ENCODE peak calls at places on chromosome 20, in eight cellular contexts. One of them, this sample, is unnamed.

GRCh38 chr20:36642136-36642535 is 3.9 kb downstream of the SLA2 start:
- DNase-seq in endodermal cell: no peak
- DNase-seq in cardiac muscle cell: no peak
- DNase-seq in IMR-90: no peak
- DNase-seq in CD8-positive, alpha-beta T cell: no peak
- DNase-seq in GM23248: no peak
- DNase-seq in SJSA1: no peak
- DNase-seq in BJ: no peak
- DNase-seq in this sample: no peak

GRCh38 chr20:53763707-53764415 is 170.2 kb upstream of the ZNF217 start:
- DNase-seq in CD8-positive, alpha-beta T cell: no peak
- DNase-seq in GM23248: peak
- DNase-seq in SJSA1: peak
- DNase-seq in IMR-90: peak
- DNase-seq in cardiac muscle cell: peak
- DNase-seq in BJ: no peak
- DNase-seq in endodermal cell: peak
- DNase-seq in this sample: peak

GRCh38 chr20:59269396-59270025 is 30.9 kb upstream of the EDN3 start:
- DNase-seq in CD8-positive, alpha-beta T cell: no peak
- DNase-seq in endodermal cell: no peak
- DNase-seq in cardiac muscle cell: no peak
- DNase-seq in GM23248: no peak
- DNase-seq in SJSA1: no peak
- DNase-seq in BJ: no peak
- DNase-seq in IMR-90: no peak
- DNase-seq in this sample: no peak

GRCh38 chr20:17379651-17380050 is 151.5 kb downstream of the BFSP1 start:
- DNase-seq in endodermal cell: no peak
- DNase-seq in cardiac muscle cell: no peak
- DNase-seq in CD8-positive, alpha-beta T cell: no peak
- DNase-seq in SJSA1: no peak
- DNase-seq in GM23248: no peak
- DNase-seq in IMR-90: no peak
- DNase-seq in BJ: no peak
- DNase-seq in this sample: no peak

GRCh38 chr20:23048283-23049200 is 930 bp downstream of the THBD start:
- DNase-seq in cardiac muscle cell: peak
- DNase-seq in GM23248: peak
- DNase-seq in CD8-positive, alpha-beta T cell: no peak
- DNase-seq in BJ: no peak
- DNase-seq in SJSA1: peak
- DNase-seq in IMR-90: peak
- DNase-seq in endodermal cell: peak
- DNase-seq in this sample: peak

GRCh38 chr20:48791666-48792071 is 36.1 kb downstream of the PREX1 start:
- DNase-seq in endodermal cell: no peak
- DNase-seq in CD8-positive, alpha-beta T cell: no peak
- DNase-seq in IMR-90: peak
- DNase-seq in SJSA1: peak
- DNase-seq in cardiac muscle cell: peak
- DNase-seq in BJ: peak
- DNase-seq in GM23248: peak
- DNase-seq in this sample: peak

GRCh38 chr20:37901667-37902503 is 1.0 kb upstream of the VSTM2L start:
- DNase-seq in cardiac muscle cell: peak
- DNase-seq in SJSA1: peak
- DNase-seq in endodermal cell: peak
- DNase-seq in BJ: no peak
- DNase-seq in CD8-positive, alpha-beta T cell: no peak
- DNase-seq in GM23248: peak
- DNase-seq in IMR-90: peak
- DNase-seq in this sample: peak

GRCh38 chr20:34874094-34874654 is 1.5 kb upstream of the GGT7 start:
- DNase-seq in CD8-positive, alpha-beta T cell: peak
- DNase-seq in endodermal cell: peak
- DNase-seq in cardiac muscle cell: peak
- DNase-seq in IMR-90: peak
- DNase-seq in GM23248: peak
- DNase-seq in SJSA1: peak
- DNase-seq in BJ: peak
- DNase-seq in this sample: peak

GRCh38 chr20:725491-725890 is 42.8 kb downstream of the SLC52A3 start:
- DNase-seq in cardiac muscle cell: no peak
- DNase-seq in SJSA1: no peak
- DNase-seq in BJ: no peak
- DNase-seq in GM23248: no peak
- DNase-seq in CD8-positive, alpha-beta T cell: no peak
- DNase-seq in endodermal cell: no peak
- DNase-seq in IMR-90: no peak
- DNase-seq in this sample: no peak

GRCh38 chr20:54681869-54682268 is 206.5 kb downstream of the DOK5 start:
- DNase-seq in BJ: no peak
- DNase-seq in endodermal cell: no peak
- DNase-seq in cardiac muscle cell: no peak
- DNase-seq in CD8-positive, alpha-beta T cell: no peak
- DNase-seq in GM23248: no peak
- DNase-seq in SJSA1: no peak
- DNase-seq in IMR-90: no peak
- DNase-seq in this sample: no peak

GRCh38 chr20:33061626-33062025 is 7.9 kb downstream of the BPIFB3 start:
- DNase-seq in BJ: no peak
- DNase-seq in SJSA1: no peak
- DNase-seq in CD8-positive, alpha-beta T cell: no peak
- DNase-seq in endodermal cell: no peak
- DNase-seq in IMR-90: no peak
- DNase-seq in cardiac muscle cell: no peak
- DNase-seq in GM23248: no peak
- DNase-seq in this sample: no peak

GRCh38 chr20:31476648-31477220 is 1.6 kb downstream of the REM1 start:
- DNase-seq in endodermal cell: no peak
- DNase-seq in SJSA1: no peak
- DNase-seq in GM23248: no peak
- DNase-seq in CD8-positive, alpha-beta T cell: no peak
- DNase-seq in BJ: no peak
- DNase-seq in cardiac muscle cell: peak
- DNase-seq in IMR-90: no peak
- DNase-seq in this sample: peak

GRCh38 chr20:47389867-47390347 is 33.4 kb upstream of the ZMYND8 start:
- DNase-seq in endodermal cell: no peak
- DNase-seq in cardiac muscle cell: peak
- DNase-seq in BJ: peak
- DNase-seq in SJSA1: peak
- DNase-seq in IMR-90: peak
- DNase-seq in CD8-positive, alpha-beta T cell: no peak
- DNase-seq in GM23248: peak
- DNase-seq in this sample: peak

GRCh38 chr20:64165866-64166600 is 1.8 kb downstream of the MYT1 start:
- DNase-seq in cardiac muscle cell: no peak
- DNase-seq in BJ: no peak
- DNase-seq in SJSA1: no peak
- DNase-seq in endodermal cell: no peak
- DNase-seq in IMR-90: no peak
- DNase-seq in CD8-positive, alpha-beta T cell: no peak
- DNase-seq in GM23248: no peak
- DNase-seq in this sample: no peak
- H3K4me3 ChIP-seq in cardiac muscle cell: no peak
- H3K4me3 ChIP-seq in BJ: no peak
- H3K4me3 ChIP-seq in SJSA1: no peak
- H3K4me3 ChIP-seq in endodermal cell: no peak
- H3K4me3 ChIP-seq in IMR-90: no peak
- H3K4me3 ChIP-seq in CD8-positive, alpha-beta T cell: no peak
- H3K4me3 ChIP-seq in GM23248: no peak
- H3K4me3 ChIP-seq in this sample: no peak

DNA sequence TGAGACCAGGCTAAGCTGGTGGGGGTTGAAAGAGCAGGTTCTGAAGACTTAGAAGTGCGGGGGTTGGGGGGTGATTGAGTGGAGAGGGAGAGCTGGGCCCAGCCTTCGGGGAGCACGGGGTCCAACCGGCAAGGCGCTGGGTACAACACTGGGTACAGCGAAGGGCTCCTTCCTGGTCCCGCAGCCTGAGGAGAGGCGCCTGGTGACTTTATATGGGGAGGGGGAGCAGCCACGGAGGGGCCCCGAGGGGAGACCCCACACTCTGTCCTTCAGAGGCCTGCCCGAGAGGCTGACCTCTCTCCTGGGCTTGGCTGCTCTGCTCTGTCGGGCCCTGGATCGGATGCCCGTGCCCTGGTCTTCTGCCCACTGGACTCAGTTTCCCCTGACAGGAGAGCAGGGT is 10.4 kb upstream of the NTSR1 start:
- DNase-seq in SJSA1: no peak
- DNase-seq in IMR-90: no peak
- DNase-seq in BJ: no peak
- DNase-seq in endodermal cell: no peak
- DNase-seq in cardiac muscle cell: no peak
- DNase-seq in GM23248: no peak
- DNase-seq in CD8-positive, alpha-beta T cell: no peak
- DNase-seq in this sample: no peak
- H3K4me3 ChIP-seq in SJSA1: no peak
- H3K4me3 ChIP-seq in IMR-90: no peak
- H3K4me3 ChIP-seq in BJ: no peak
- H3K4me3 ChIP-seq in endodermal cell: no peak
- H3K4me3 ChIP-seq in cardiac muscle cell: no peak
- H3K4me3 ChIP-seq in GM23248: no peak
- H3K4me3 ChIP-seq in CD8-positive, alpha-beta T cell: no peak
- H3K4me3 ChIP-seq in this sample: no peak

GRCh38 chr20:10863337-10864060 is 189.7 kb upstream of the JAG1 start:
- DNase-seq in SJSA1: peak
- DNase-seq in BJ: peak
- DNase-seq in CD8-positive, alpha-beta T cell: no peak
- DNase-seq in IMR-90: peak
- DNase-seq in cardiac muscle cell: peak
- DNase-seq in GM23248: peak
- DNase-seq in endodermal cell: no peak
- DNase-seq in this sample: peak

GRCh38 chr20:10861619-10862018 is 187.8 kb upstream of the JAG1 start:
- DNase-seq in CD8-positive, alpha-beta T cell: no peak
- DNase-seq in cardiac muscle cell: no peak
- DNase-seq in BJ: no peak
- DNase-seq in SJSA1: peak
- DNase-seq in IMR-90: no peak
- DNase-seq in GM23248: no peak
- DNase-seq in endodermal cell: no peak
- DNase-seq in this sample: no peak

GRCh38 chr20:10861086-10861485 is 187.3 kb upstream of the JAG1 start:
- DNase-seq in SJSA1: peak
- DNase-seq in CD8-positive, alpha-beta T cell: no peak
- DNase-seq in cardiac muscle cell: peak
- DNase-seq in GM23248: peak
- DNase-seq in IMR-90: peak
- DNase-seq in endodermal cell: no peak
- DNase-seq in BJ: peak
- DNase-seq in this sample: no peak

GRCh38 chr20:10868299-10868698 is 194.5 kb upstream of the JAG1 start:
- DNase-seq in endodermal cell: no peak
- DNase-seq in GM23248: no peak
- DNase-seq in cardiac muscle cell: no peak
- DNase-seq in CD8-positive, alpha-beta T cell: no peak
- DNase-seq in SJSA1: no peak
- DNase-seq in IMR-90: no peak
- DNase-seq in BJ: no peak
- DNase-seq in this sample: no peak

GRCh38 chr20:10864076-10864672 is 190.4 kb upstream of the JAG1 start:
- DNase-seq in CD8-positive, alpha-beta T cell: no peak
- DNase-seq in GM23248: peak
- DNase-seq in endodermal cell: peak
- DNase-seq in BJ: no peak
- DNase-seq in SJSA1: no peak
- DNase-seq in IMR-90: no peak
- DNase-seq in cardiac muscle cell: peak
- DNase-seq in this sample: peak
- H3K4me3 ChIP-seq in CD8-positive, alpha-beta T cell: no peak
- H3K4me3 ChIP-seq in GM23248: peak
- H3K4me3 ChIP-seq in endodermal cell: no peak
- H3K4me3 ChIP-seq in BJ: no peak
- H3K4me3 ChIP-seq in SJSA1: no peak
- H3K4me3 ChIP-seq in IMR-90: no peak
- H3K4me3 ChIP-seq in cardiac muscle cell: no peak
- H3K4me3 ChIP-seq in this sample: no peak

GRCh38 chr20:24894967-24895366 is 54.1 kb upstream of the CST7 start:
- DNase-seq in BJ: no peak
- DNase-seq in cardiac muscle cell: no peak
- DNase-seq in endodermal cell: no peak
- DNase-seq in IMR-90: no peak
- DNase-seq in CD8-positive, alpha-beta T cell: no peak
- DNase-seq in GM23248: no peak
- DNase-seq in SJSA1: no peak
- DNase-seq in this sample: no peak
- H3K4me3 ChIP-seq in BJ: no peak
- H3K4me3 ChIP-seq in cardiac muscle cell: no peak
- H3K4me3 ChIP-seq in endodermal cell: no peak
- H3K4me3 ChIP-seq in IMR-90: no peak
- H3K4me3 ChIP-seq in CD8-positive, alpha-beta T cell: no peak
- H3K4me3 ChIP-seq in GM23248: no peak
- H3K4me3 ChIP-seq in SJSA1: no peak
- H3K4me3 ChIP-seq in this sample: no peak